ENCODE peak calls at places on chromosomes 2 and 18, in seven cellular contexts. B is mucosa of gallbladder; A is sigmoid colon; I is CD4-positive, alpha-beta T cell; R is GM12865; U is progenitor cell of endocrine pancreas; K is cardiac muscle cell. T is an unnamed sample.
A peak's percentile ranks its signal among the peaks of the same experiment; 100 is the strongest.

GRCh38 chr2:178331474-178332431 is 119.2 kb downstream of the PRKRA start:
- DNase-seq in B (no peak), A (no peak), I (no peak), R (no peak), U (no peak), K (no peak), T (no peak)

GRCh38 chr2:188089896-188090295 is 201.8 kb upstream of the GULP1 start:
- DNase-seq in B (no peak), A (no peak), I (no peak), R (no peak), U (no peak), K (peak; percentile 6), T (no peak)

GRCh38 chr2:204110250-204111183 is 174.0 kb downstream of the ICOS start:
- DNase-seq in B (no peak), A (no peak), I (peak; percentile 45), R (peak; percentile 80), U (no peak), K (peak; percentile 53), T (no peak)

GRCh38 chr2:106160786-106161261 is 33.3 kb downstream of the UXS1 start:
- DNase-seq in B (no peak), A (no peak), I (peak; percentile 54), R (no peak), U (no peak), K (no peak), T (no peak)

GRCh38 chr2:83703598-83703997 is 755.5 kb downstream of the SUCLG1 start:
- DNase-seq in B (no peak), A (no peak), I (no peak), R (no peak), U (no peak), K (no peak), T (no peak)

GRCh38 chr18:57775937-57776336 is 27.2 kb downstream of the ATP8B1 start:
- DNase-seq in B (no peak), A (no peak), I (no peak), R (no peak), U (no peak), K (no peak), T (no peak)

GRCh38 chr2:234468503-234468902 is 28.4 kb downstream of the ARL4C start:
- DNase-seq in B (no peak), A (no peak), I (no peak), R (no peak), U (no peak), K (no peak), T (no peak)

GRCh38 chr2:186459009-186459408 is 27.1 kb upstream of the ZC3H15 start:
- DNase-seq in B (no peak), A (no peak), I (no peak), R (peak; percentile 26), U (no peak), K (peak; percentile 42), T (no peak)

GRCh38 chr2:191171708-191172355 is 21.0 kb upstream of the STAT4 start:
- DNase-seq in B (no peak), A (no peak), I (no peak), R (no peak), U (no peak), K (peak; percentile 96), T (no peak)

GRCh38 chr2:25378731-25379490 is 37.2 kb upstream of the DNMT3A start:
- DNase-seq in B (no peak), A (peak; percentile 59), I (no peak), R (no peak), U (no peak), K (no peak), T (no peak)

GRCh38 chr2:31259075-31259474 is 25.1 kb downstream of the EHD3 start:
- DNase-seq in B (no peak), A (no peak), I (no peak), R (no peak), U (no peak), K (no peak), T (no peak)

GRCh38 chr18:36158261-36158867 is 28.7 kb downstream of the ELP2 start:
- DNase-seq in B (no peak), A (no peak), I (no peak), R (no peak), U (no peak), K (peak; percentile 65), T (no peak)

GRCh38 chr2:234003972-234004617 is 46.4 kb upstream of the SPP2 start:
- DNase-seq in B (no peak), A (no peak), I (no peak), R (no peak), U (no peak), K (peak; percentile 89), T (no peak)

GRCh38 chr2:98692090-98692991 is 38.6 kb downstream of the MGAT4A start:
- DNase-seq in B (no peak), A (no peak), I (no peak), R (no peak), U (no peak), K (no peak), T (no peak)

GRCh38 chr18:32542221-32542798 is 71.6 kb upstream of the GAREM1 start:
- DNase-seq in B (no peak), A (no peak), I (no peak), R (no peak), U (no peak), K (peak; percentile 49), T (no peak)

GRCh38 chr18:55416791-55417190 is 171.2 kb downstream of the TCF4 start:
- DNase-seq in B (no peak), A (no peak), I (no peak), R (no peak), U (no peak), K (no peak), T (no peak)

GRCh38 chr2:158359846-158360245 is 96.7 kb downstream of the CCDC148 start:
- DNase-seq in B (no peak), A (no peak), I (no peak), R (peak; percentile 52), U (no peak), K (no peak), T (no peak)

GRCh38 chr2:8676191-8676914 is 5.5 kb upstream of the ID2 start:
- DNase-seq in B (peak; percentile 83), A (peak; percentile 96), I (no peak), R (no peak), U (no peak), K (peak; percentile 87), T (peak; percentile 95)

GRCh38 chr2:68828887-68829708 is 42.1 kb downstream of the BMP10 start:
- DNase-seq in B (peak; percentile 97), A (peak; percentile 96), I (peak; percentile 64), R (no peak), U (no peak), K (peak; percentile 100), T (peak; percentile 41)